ENCODE peak calls at places on chromosomes 1 and 21, in four cellular contexts. One of them, this sample, is unnamed.

GRCh38 chr1:82318921-82319320 is 518.2 kb downstream of the ADGRL2 start:
- DNase-seq in EL: peak
- DNase-seq in stimulated activated CD8-positive, alpha-beta memory T cell treated with anti-CD3 and anti-CD28 coated beads, Interleukin-4, amount 100 ng/mL, for 1 hour: no peak
- DNase-seq in T-cell: no peak
- DNase-seq in this sample: no peak

GRCh38 chr21:42082501-42083360 is 11.6 kb downstream of the UMODL1 start:
- DNase-seq in EL: no peak
- DNase-seq in stimulated activated CD8-positive, alpha-beta memory T cell treated with anti-CD3 and anti-CD28 coated beads, Interleukin-4, amount 100 ng/mL, for 1 hour: no peak
- DNase-seq in T-cell: no peak
- DNase-seq in this sample: no peak

GRCh38 chr1:25617626-25618432 is 1.2 kb downstream of the MAN1C1 start:
- DNase-seq in EL: no peak
- DNase-seq in T-cell: no peak
- DNase-seq in stimulated activated CD8-positive, alpha-beta memory T cell treated with anti-CD3 and anti-CD28 coated beads, Interleukin-4, amount 100 ng/mL, for 1 hour: no peak
- DNase-seq in this sample: no peak

GRCh38 chr1:48492392-48492791 is 20.4 kb upstream of the SPATA6 start:
- DNase-seq in EL: no peak
- DNase-seq in T-cell: no peak
- DNase-seq in stimulated activated CD8-positive, alpha-beta memory T cell treated with anti-CD3 and anti-CD28 coated beads, Interleukin-4, amount 100 ng/mL, for 1 hour: no peak
- DNase-seq in this sample: no peak

GRCh38 chr21:44850208-44850800 is 23.2 kb downstream of the PTTG1IP start:
- DNase-seq in EL: no peak
- DNase-seq in stimulated activated CD8-positive, alpha-beta memory T cell treated with anti-CD3 and anti-CD28 coated beads, Interleukin-4, amount 100 ng/mL, for 1 hour: no peak
- DNase-seq in T-cell: no peak
- DNase-seq in this sample: no peak

GRCh38 chr1:6198646-6199297 is 623 bp downstream of the RPL22 start:
- DNase-seq in T-cell: no peak
- DNase-seq in stimulated activated CD8-positive, alpha-beta memory T cell treated with anti-CD3 and anti-CD28 coated beads, Interleukin-4, amount 100 ng/mL, for 1 hour: no peak
- DNase-seq in EL: peak
- DNase-seq in this sample: no peak

GRCh38 chr1:2277741-2278488 is 49.8 kb downstream of the SKI start:
- DNase-seq in EL: no peak
- DNase-seq in T-cell: no peak
- DNase-seq in stimulated activated CD8-positive, alpha-beta memory T cell treated with anti-CD3 and anti-CD28 coated beads, Interleukin-4, amount 100 ng/mL, for 1 hour: no peak
- DNase-seq in this sample: no peak

GRCh38 chr1:64572222-64572900 is 102.4 kb downstream of the CACHD1 start:
- DNase-seq in stimulated activated CD8-positive, alpha-beta memory T cell treated with anti-CD3 and anti-CD28 coated beads, Interleukin-4, amount 100 ng/mL, for 1 hour: no peak
- DNase-seq in EL: no peak
- DNase-seq in T-cell: no peak
- DNase-seq in this sample: no peak

GRCh38 chr21:18030248-18030647 is 211.1 kb upstream of the C21orf91 start:
- DNase-seq in EL: no peak
- DNase-seq in T-cell: no peak
- DNase-seq in stimulated activated CD8-positive, alpha-beta memory T cell treated with anti-CD3 and anti-CD28 coated beads, Interleukin-4, amount 100 ng/mL, for 1 hour: no peak
- DNase-seq in this sample: no peak

GRCh38 chr1:224541072-224541790 is 74.9 kb upstream of the CNIH3 start:
- DNase-seq in EL: no peak
- DNase-seq in T-cell: no peak
- DNase-seq in stimulated activated CD8-positive, alpha-beta memory T cell treated with anti-CD3 and anti-CD28 coated beads, Interleukin-4, amount 100 ng/mL, for 1 hour: no peak
- DNase-seq in this sample: no peak

GRCh38 chr1:43171312-43171875 is 696 bp downstream of the EBNA1BP2 start:
- DNase-seq in T-cell: no peak
- DNase-seq in EL: no peak
- DNase-seq in stimulated activated CD8-positive, alpha-beta memory T cell treated with anti-CD3 and anti-CD28 coated beads, Interleukin-4, amount 100 ng/mL, for 1 hour: no peak
- DNase-seq in this sample: no peak

GRCh38 chr1:183543619-183544204 is 46.5 kb downstream of the NCF2 start:
- DNase-seq in stimulated activated CD8-positive, alpha-beta memory T cell treated with anti-CD3 and anti-CD28 coated beads, Interleukin-4, amount 100 ng/mL, for 1 hour: no peak
- DNase-seq in T-cell: peak
- DNase-seq in EL: peak
- DNase-seq in this sample: no peak

GRCh38 chr1:1835546-1835945 is 55.3 kb downstream of the GNB1 start:
- DNase-seq in stimulated activated CD8-positive, alpha-beta memory T cell treated with anti-CD3 and anti-CD28 coated beads, Interleukin-4, amount 100 ng/mL, for 1 hour: no peak
- DNase-seq in T-cell: no peak
- DNase-seq in EL: no peak
- DNase-seq in this sample: no peak

GRCh38 chr1:10745886-10746455 is 50.5 kb downstream of the CASZ1 start:
- DNase-seq in stimulated activated CD8-positive, alpha-beta memory T cell treated with anti-CD3 and anti-CD28 coated beads, Interleukin-4, amount 100 ng/mL, for 1 hour: no peak
- DNase-seq in T-cell: no peak
- DNase-seq in EL: no peak
- DNase-seq in this sample: no peak

GRCh38 chr1:205191127-205191577 is 20.4 kb downstream of the DSTYK start:
- DNase-seq in T-cell: no peak
- DNase-seq in EL: no peak
- DNase-seq in stimulated activated CD8-positive, alpha-beta memory T cell treated with anti-CD3 and anti-CD28 coated beads, Interleukin-4, amount 100 ng/mL, for 1 hour: no peak
- DNase-seq in this sample: no peak

GRCh38 chr1:1068374-1069060 is 5.6 kb downstream of the RNF223 start:
- DNase-seq in EL: no peak
- DNase-seq in T-cell: peak
- DNase-seq in stimulated activated CD8-positive, alpha-beta memory T cell treated with anti-CD3 and anti-CD28 coated beads, Interleukin-4, amount 100 ng/mL, for 1 hour: no peak
- DNase-seq in this sample: no peak

GRCh38 chr1:84603223-84603622 is 29.0 kb upstream of the CTBS start:
- DNase-seq in stimulated activated CD8-positive, alpha-beta memory T cell treated with anti-CD3 and anti-CD28 coated beads, Interleukin-4, amount 100 ng/mL, for 1 hour: no peak
- DNase-seq in EL: peak
- DNase-seq in T-cell: no peak
- DNase-seq in this sample: no peak

GRCh38 chr1:209349372-209350324 is 233.9 kb upstream of the CAMK1G start:
- DNase-seq in stimulated activated CD8-positive, alpha-beta memory T cell treated with anti-CD3 and anti-CD28 coated beads, Interleukin-4, amount 100 ng/mL, for 1 hour: no peak
- DNase-seq in T-cell: no peak
- DNase-seq in EL: peak
- DNase-seq in this sample: no peak

GRCh38 chr21:30348506-30348905 is at the start of gene KRTAP23-1:
- DNase-seq in EL: no peak
- DNase-seq in T-cell: no peak
- DNase-seq in stimulated activated CD8-positive, alpha-beta memory T cell treated with anti-CD3 and anti-CD28 coated beads, Interleukin-4, amount 100 ng/mL, for 1 hour: no peak
- DNase-seq in this sample: no peak

GRCh38 chr1:52288286-52288685 is 77.7 kb downstream of the CC2D1B start:
- DNase-seq in stimulated activated CD8-positive, alpha-beta memory T cell treated with anti-CD3 and anti-CD28 coated beads, Interleukin-4, amount 100 ng/mL, for 1 hour: no peak
- DNase-seq in EL: peak
- DNase-seq in T-cell: no peak
- DNase-seq in this sample: no peak

GRCh38 chr1:63802109-63802508 is 28.3 kb downstream of the ROR1 start:
- DNase-seq in EL: no peak
- DNase-seq in T-cell: no peak
- DNase-seq in stimulated activated CD8-positive, alpha-beta memory T cell treated with anti-CD3 and anti-CD28 coated beads, Interleukin-4, amount 100 ng/mL, for 1 hour: no peak
- DNase-seq in this sample: no peak

GRCh38 chr1:218829143-218829542 is 344.5 kb upstream of the LYPLAL1 start:
- DNase-seq in stimulated activated CD8-positive, alpha-beta memory T cell treated with anti-CD3 and anti-CD28 coated beads, Interleukin-4, amount 100 ng/mL, for 1 hour: no peak
- DNase-seq in T-cell: no peak
- DNase-seq in EL: no peak
- DNase-seq in this sample: no peak

GRCh38 chr1:47444578-47445465 is 7.0 kb downstream of the FOXD2 start:
- DNase-seq in T-cell: no peak
- DNase-seq in EL: peak
- DNase-seq in stimulated activated CD8-positive, alpha-beta memory T cell treated with anti-CD3 and anti-CD28 coated beads, Interleukin-4, amount 100 ng/mL, for 1 hour: no peak
- DNase-seq in this sample: no peak

This sample was measured in GOT3.